ENCODE peak calls at places on chromosomes 6 and 20, in five cellular contexts. E is GM12878, X is breast epithelium, N is endothelial cell of umbilical vein, Z is GM12891. H is an unnamed sample.

GRCh38 chr6:157911786-157912185 is 69.9 kb upstream of the SYNJ2 start:
- DNase-seq in E (no peak), X (no peak), N (no peak), Z (no peak), H (no peak)

GRCh38 chr6:38713812-38714211 is 1.3 kb upstream of the DNAH8 start:
- DNase-seq in E (no peak), X (no peak), N (peak), Z (no peak), H (no peak)

GRCh38 chr6:152552616-152553209 is 84.4 kb downstream of the SYNE1 start:
- DNase-seq in E (peak), X (no peak), N (peak), Z (no peak), H (no peak)

GRCh38 chr6:121520337-121521163 is 85.1 kb downstream of the GJA1 start:
- DNase-seq in E (no peak), X (no peak), N (peak), Z (no peak), H (no peak)

GRCh38 chr6:88806728-88807127 is 156.7 kb downstream of the RNGTT start:
- DNase-seq in E (no peak), X (no peak), N (no peak), Z (no peak), H (no peak)

GRCh38 chr6:166343157-166343502 is 785 bp upstream of the SFT2D1 start:
- DNase-seq in E (peak), X (no peak), N (no peak), Z (no peak), H (no peak)

GRCh38 chr6:25649611-25650010 is 2.4 kb upstream of the SCGN start:
- DNase-seq in E (no peak), X (no peak), N (no peak), Z (no peak), H (no peak)

GRCh38 chr6:21111399-21111725 is 482.2 kb upstream of the SOX4 start:
- DNase-seq in E (no peak), X (no peak), N (peak), Z (no peak), H (no peak)

GRCh38 chr6:29926081-29926794 is 16.1 kb upstream of the HLA-A start:
- DNase-seq in E (no peak), X (no peak), N (no peak), Z (no peak), H (no peak)

GRCh38 chr6:16184129-16184528 is 54.3 kb upstream of the GMPR start:
- DNase-seq in E (peak), X (no peak), N (peak), Z (no peak), H (no peak)

GRCh38 chr6:3646616-3647362 is 104.7 kb downstream of the PXDC1 start:
- DNase-seq in E (no peak), X (no peak), N (no peak), Z (no peak), H (no peak)

GRCh38 chr6:150741633-150742200 is 123.8 kb upstream of the MTHFD1L start:
- DNase-seq in E (no peak), X (no peak), N (peak), Z (no peak), H (no peak)

GRCh38 chr6:70846207-70846835 is 110.5 kb downstream of the B3GAT2 start:
- DNase-seq in E (no peak), X (no peak), N (no peak), Z (no peak), H (no peak)

GRCh38 chr6:3687847-3688246 is 63.7 kb downstream of the PXDC1 start:
- DNase-seq in E (no peak), X (no peak), N (no peak), Z (no peak), H (no peak)

GRCh38 chr20:22333885-22334545 is 250.4 kb downstream of the FOXA2 start:
- DNase-seq in E (no peak), X (no peak), N (peak), Z (peak), H (peak)

GRCh38 chr6:141169419-141169818 is 963.3 kb upstream of the GJE1 start:
- DNase-seq in E (no peak), X (no peak), N (no peak), Z (no peak), H (no peak)

GRCh38 chr6:150008588-150008987 is 16.7 kb downstream of the RAET1L start:
- DNase-seq in E (no peak), X (no peak), N (no peak), Z (no peak), H (no peak)

GRCh38 chr6:35302604-35303218 is 5.1 kb downstream of the DEF6 start:
- DNase-seq in E (peak), X (no peak), N (no peak), Z (peak), H (peak)
- TF ChIP-seq POLR2A in E (peak), X (no peak), N (no peak), Z (peak), H (peak)

GRCh38 chr6:27312146-27312949 is at the start of gene POM121L2:
- DNase-seq in E (no peak), X (peak), N (peak), Z (peak), H (peak)
- TF ChIP-seq POLR2AphosphoS5 in E (no peak), X (no peak), N (no peak), Z (no peak), H (no peak)

GRCh38 chr20:11796041-11796440 is 121.7 kb upstream of the BTBD3 start:
- DNase-seq in E (no peak), X (no peak), N (peak), Z (no peak), H (no peak)
- TF ChIP-seq POLR2A in E (no peak), X (no peak), N (no peak), Z (no peak), H (no peak)

GRCh38 chr6:65112435-65112834 is 594.6 kb downstream of the EYS start:
- DNase-seq in E (no peak), X (no peak), N (no peak), Z (no peak), H (no peak)

GRCh38 chr6:65113581-65113980 is 593.4 kb downstream of the EYS start:
- DNase-seq in E (no peak), X (no peak), N (peak), Z (no peak), H (no peak)

GRCh38 chr6:65110031-65110430 is 597.0 kb downstream of the EYS start:
- DNase-seq in E (no peak), X (no peak), N (no peak), Z (no peak), H (no peak)
- TF ChIP-seq POLR2AphosphoS5 in E (no peak), X (no peak), N (no peak), Z (no peak), H (no peak)

GRCh38 chr20:58891686-58892125 is 39.2 kb downstream of the GNAS start:
- DNase-seq in E (no peak), X (no peak), N (no peak), Z (peak), H (no peak)

GRCh38 chr20:58893355-58894151 is 41.0 kb downstream of the GNAS start:
- DNase-seq in E (no peak), X (no peak), N (no peak), Z (no peak), H (no peak)

GRCh38 chr20:58892932-58893224 is 40.4 kb downstream of the GNAS start:
- DNase-seq in E (no peak), X (no peak), N (no peak), Z (no peak), H (no peak)

GRCh38 chr20:58891076-58891685 is 38.7 kb downstream of the GNAS start:
- DNase-seq in E (no peak), X (peak), N (no peak), Z (peak), H (peak)

DNA sequence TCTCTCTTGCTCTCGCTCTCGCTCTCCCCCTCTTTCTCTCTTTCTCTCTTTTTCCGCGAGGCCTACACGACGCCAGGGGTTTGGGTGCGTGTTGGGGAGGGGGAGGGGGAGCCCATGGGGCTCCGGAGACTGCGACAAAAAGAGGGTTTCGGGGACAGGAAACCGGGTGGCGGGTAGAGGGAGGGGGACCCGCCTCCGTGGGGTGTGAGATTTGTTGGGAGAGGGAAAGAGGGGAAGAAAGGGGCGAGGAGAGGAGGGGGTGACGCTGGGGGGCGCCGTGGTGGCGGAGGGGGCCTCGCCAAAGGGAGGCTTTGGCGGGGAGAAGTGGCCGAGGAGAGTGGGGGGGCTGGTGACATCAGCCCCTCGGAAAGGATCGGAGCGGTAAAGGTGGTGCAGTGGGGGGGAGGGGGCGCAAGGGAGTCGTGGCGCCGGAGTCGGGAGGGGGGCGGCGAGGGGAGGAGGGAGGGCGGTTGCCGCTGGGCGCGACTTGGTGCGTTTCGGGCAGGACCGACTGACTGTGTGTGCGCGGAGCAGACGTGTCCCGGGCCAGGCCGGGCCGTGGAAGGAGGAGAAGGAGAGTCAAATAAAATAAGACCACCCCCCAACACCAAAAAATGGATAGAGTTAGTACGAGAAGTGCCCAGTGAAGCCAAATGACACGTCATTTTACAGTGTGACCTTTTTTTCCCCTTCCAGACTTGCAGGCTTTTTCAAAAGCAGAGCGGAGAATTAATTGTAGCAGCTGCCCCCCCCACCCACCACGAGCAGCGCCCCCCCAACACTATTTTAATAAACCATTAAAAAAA is 39.8 kb downstream of the GNAS start:
- DNase-seq in E (no peak), X (peak), N (peak), Z (peak), H (peak)
- TF ChIP-seq POLR2A in E (peak), X (no peak), N (no peak), Z (peak), H (peak)

GRCh38 chr20:2475850-2476741 is 5.5 kb upstream of the SNRPB start:
- DNase-seq in E (no peak), X (peak), N (no peak), Z (no peak), H (no peak)
- TF ChIP-seq POLR2AphosphoS5 in E (no peak), X (no peak), N (no peak), Z (no peak), H (no peak)

H was measured in GM12892.